ENCODE peak calls at places on chromosomes 4 and X, in five cellular contexts. V is heart left ventricle, B is esophagus squamous epithelium, A is endothelial cell of umbilical vein, J is mammary epithelial cell. D is an unnamed sample.

GRCh38 chr4:73499996-73500765 is 18.6 kb downstream of the AFM start:
- DNase-seq in V (no peak), B (no peak), A (peak), J (no peak), D (no peak)

GRCh38 chr4:189035091-189035490 is 895.9 kb downstream of the TRIML1 start:
- DNase-seq in V (no peak), B (no peak), A (no peak), J (no peak), D (no peak)

GRCh38 chrX:154135458-154136229 is 8.4 kb upstream of the OPN1LW start:
- DNase-seq in V (no peak), B (no peak), A (no peak), J (peak), D (no peak)

GRCh38 chrX:35622021-35622420 is 176.1 kb upstream of the MAGEB16 start:
- DNase-seq in V (no peak), B (no peak), A (no peak), J (peak), D (no peak)

GRCh38 chrX:81263067-81263466 is 61.2 kb downstream of the SH3BGRL start:
- DNase-seq in V (no peak), B (no peak), A (no peak), J (no peak), D (no peak)

GRCh38 chr4:74094227-74094626 is 4.8 kb downstream of the CXCL2 start:
- DNase-seq in V (no peak), B (no peak), A (peak), J (no peak), D (no peak)

GRCh38 chrX:371907-372306 is 14.8 kb downstream of the PPP2R3B start:
- DNase-seq in V (no peak), B (no peak), A (no peak), J (no peak), D (no peak)

GRCh38 chrX:71533850-71534515 is 1.1 kb downstream of the OGT start:
- DNase-seq in V (peak), B (no peak), A (peak), J (peak), D (peak)

GRCh38 chr4:9932771-9933170 is 88.5 kb downstream of the SLC2A9 start:
- DNase-seq in V (no peak), B (no peak), A (no peak), J (no peak), D (no peak)

GRCh38 chr4:154119317-154119716 is 330.4 kb upstream of the SFRP2 start:
- DNase-seq in V (no peak), B (no peak), A (no peak), J (no peak), D (no peak)

GRCh38 chrX:47936224-47936939 is 67.4 kb downstream of the ZNF182 start:
- DNase-seq in V (no peak), B (no peak), A (no peak), J (no peak), D (no peak)

GRCh38 chrX:134999469-134999868 is 8.7 kb downstream of the SMIM10 start:
- DNase-seq in V (no peak), B (no peak), A (peak), J (peak), D (no peak)

GRCh38 chr4:101236097-101236496 is 111.2 kb downstream of the PPP3CA start:
- DNase-seq in V (no peak), B (no peak), A (no peak), J (no peak), D (no peak)

GRCh38 chrX:34491126-34491525 is 166.0 kb downstream of the TMEM47 start:
- DNase-seq in V (no peak), B (no peak), A (no peak), J (no peak), D (no peak)

GRCh38 chr4:93529692-93530091 is 298.9 kb upstream of the ATOH1 start:
- DNase-seq in V (no peak), B (no peak), A (no peak), J (no peak), D (no peak)

GRCh38 chr4:172892300-172892699 is 276.3 kb upstream of the GALNT7 start:
- DNase-seq in V (no peak), B (no peak), A (peak), J (peak), D (no peak)

GRCh38 chr4:181157647-181158046 is 1085.6 kb upstream of the TENM3 start:
- DNase-seq in V (no peak), B (no peak), A (no peak), J (no peak), D (no peak)

GRCh38 chr4:53459548-53459947 is 82.1 kb downstream of the FIP1L1 start:
- DNase-seq in V (no peak), B (no peak), A (peak), J (no peak), D (no peak)

GRCh38 chr4:148978301-148978700 is 536.1 kb upstream of the NR3C2 start:
- DNase-seq in V (no peak), B (no peak), A (no peak), J (no peak), D (no peak)

GRCh38 chr4:78776031-78776728 is at the start of gene BMP2K:
- DNase-seq in V (peak), B (peak), A (peak), J (peak), D (peak)

GRCh38 chrX:109783712-109784109 is 50.7 kb upstream of the ACSL4 start:
- DNase-seq in V (no peak), B (no peak), A (no peak), J (peak), D (no peak)

GRCh38 chr4:182346675-182347375 is 103.6 kb downstream of the TENM3 start:
- DNase-seq in V (no peak), B (no peak), A (no peak), J (no peak), D (no peak)

GRCh38 chrX:67604979-67605703 is 61.3 kb downstream of the AR start:
- DNase-seq in V (no peak), B (no peak), A (peak), J (peak), D (no peak)

GRCh38 chrX:386768-387575 is at the start of gene PPP2R3B:
- DNase-seq in V (peak), B (no peak), A (peak), J (peak), D (peak)

GRCh38 chr4:7074423-7074822 is 6.6 kb upstream of the GRPEL1 start:
- DNase-seq in V (no peak), B (no peak), A (no peak), J (peak), D (peak)

GRCh38 chr4:184849184-184849583 is 23.4 kb upstream of the ACSL1 start:
- DNase-seq in V (no peak), B (no peak), A (no peak), J (no peak), D (no peak)

GRCh38 chr4:82268050-82268825 is 105.6 kb downstream of the HNRNPD start:
- DNase-seq in V (peak), B (no peak), A (peak), J (peak), D (no peak)

GRCh38 chr4:61500883-61501282 is 300.8 kb downstream of the ADGRL3 start:
- DNase-seq in V (no peak), B (no peak), A (no peak), J (peak), D (no peak)

GRCh38 chr4:83546796-83547195 is 10.9 kb downstream of the GPAT3 start:
- DNase-seq in V (no peak), B (no peak), A (no peak), J (no peak), D (no peak)
- TF ChIP-seq CTCF in V (no peak), B (no peak), A (no peak), J (no peak), D (no peak)

GRCh38 chrX:11424903-11425674 is 131.9 kb downstream of the AMELX start:
- DNase-seq in V (no peak), B (no peak), A (no peak), J (no peak), D (no peak)
- H3K27ac ChIP-seq in V (no peak), B (no peak), A (no peak), J (no peak), D (no peak)

GRCh38 chr4:158810487-158811215 is 41.8 kb downstream of the FNIP2 start:
- DNase-seq in V (peak), B (no peak), A (peak), J (peak), D (peak)
- H3K4me3 ChIP-seq in V (no peak), B (no peak), A (no peak), J (no peak), D (peak)

DNA sequence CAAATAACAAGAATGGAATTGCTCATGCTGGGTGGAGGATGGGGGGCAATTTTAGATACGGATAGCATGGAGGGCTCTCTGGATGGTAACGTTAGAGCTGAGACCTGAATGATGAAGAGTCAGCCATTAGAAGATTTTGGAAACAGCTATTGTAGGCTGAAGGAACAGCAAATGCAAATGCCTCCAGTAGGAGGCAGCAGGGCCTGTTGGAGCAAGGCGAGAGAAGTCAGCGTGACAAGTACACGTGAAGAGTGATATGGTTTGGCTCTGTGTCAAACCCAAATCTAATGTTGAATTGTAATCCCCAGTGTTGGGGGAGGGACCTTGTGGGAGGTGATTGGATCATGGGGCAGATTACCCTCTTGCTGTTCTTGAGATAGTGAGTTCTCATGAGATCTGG is 59.3 kb upstream of the SOD3 start:
- DNase-seq in V (no peak), B (no peak), A (peak), J (peak), D (no peak)
- TF ChIP-seq CTCF in V (no peak), B (no peak), A (peak), J (peak), D (no peak)

GRCh38 chr4:110184791-110185155 is 13.6 kb downstream of the ELOVL6 start:
- DNase-seq in V (no peak), B (no peak), A (no peak), J (no peak), D (no peak)
- H3K27ac ChIP-seq in V (no peak), B (no peak), A (no peak), J (no peak), D (no peak)

GRCh38 chr4:71063711-71064110 is 70.3 kb downstream of the DCK start:
- DNase-seq in V (no peak), B (no peak), A (no peak), J (no peak), D (no peak)
- H3K4me3 ChIP-seq in V (no peak), B (no peak), A (no peak), J (no peak), D (no peak)

GRCh38 chr4:44210750-44211149 is 237.9 kb downstream of the KCTD8 start:
- DNase-seq in V (no peak), B (no peak), A (no peak), J (no peak), D (no peak)
- TF ChIP-seq CTCF in V (no peak), B (no peak), A (no peak), J (peak), D (no peak)

GRCh38 chrX:155766321-155766720 is 114.8 kb upstream of the VAMP7 start:
- DNase-seq in V (no peak), B (no peak), A (no peak), J (no peak), D (no peak)

GRCh38 chrX:155768036-155768769 is 112.9 kb upstream of the VAMP7 start:
- DNase-seq in V (peak), B (no peak), A (no peak), J (peak), D (no peak)

GRCh38 chrX:155767101-155767878 is 113.9 kb upstream of the VAMP7 start:
- DNase-seq in V (peak), B (no peak), A (peak), J (peak), D (peak)
- H3K27ac ChIP-seq in V (peak), B (peak), A (no peak), J (no peak), D (peak)

D was measured in tibial artery.